ENCODE peak calls at places on chromosomes 1 and 21, in ten cellular contexts. U is Peyer's patch, X is testis, L is GM12892, E is H1, N is adrenal gland, T is sigmoid colon, H is endothelial cell of umbilical vein, Q is A549, R is heart left ventricle. C is an unnamed sample.

GRCh38 chr1:16076003-16076870 is 2.8 kb upstream of the FAM131C start:
- DNase-seq in U (no peak), X (no peak), L (no peak), E (no peak), N (peak), T (peak), H (peak), Q (peak), R (peak), C (peak)

GRCh38 chr1:16973215-16973614 is 7.2 kb downstream of the MFAP2 start:
- DNase-seq in U (no peak), X (no peak), L (no peak), E (no peak), N (no peak), T (no peak), H (no peak), Q (no peak), R (no peak), C (no peak)

GRCh38 chr21:32645261-32646182 is 33.3 kb upstream of the CFAP298 start:
- DNase-seq in U (no peak), X (peak), L (no peak), E (peak), N (no peak), T (no peak), H (no peak), Q (no peak), R (no peak), C (peak)

GRCh38 chr1:111424281-111424680 is 3.3 kb downstream of the OVGP1 start:
- DNase-seq in U (no peak), X (no peak), L (no peak), E (no peak), N (no peak), T (no peak), H (no peak), Q (no peak), R (no peak), C (no peak)

GRCh38 chr1:96236156-96236739 is 485.3 kb upstream of the PTBP2 start:
- DNase-seq in U (no peak), X (peak), L (no peak), E (no peak), N (peak), T (no peak), H (peak), Q (peak), R (no peak), C (peak)

GRCh38 chr1:94629259-94630181 is 88.0 kb upstream of the F3 start:
- DNase-seq in U (no peak), X (no peak), L (no peak), E (no peak), N (no peak), T (no peak), H (no peak), Q (no peak), R (no peak), C (no peak)

GRCh38 chr1:183209533-183210158 is 23.6 kb downstream of the LAMC2 start:
- DNase-seq in U (no peak), X (no peak), L (no peak), E (no peak), N (peak), T (no peak), H (no peak), Q (peak), R (no peak), C (peak)

GRCh38 chr1:201463071-201463552 is 5.9 kb downstream of the PHLDA3 start:
- DNase-seq in U (no peak), X (no peak), L (no peak), E (no peak), N (no peak), T (no peak), H (no peak), Q (no peak), R (no peak), C (no peak)

GRCh38 chr1:214475746-214476145 is 75.7 kb downstream of the PTPN14 start:
- DNase-seq in U (no peak), X (no peak), L (no peak), E (no peak), N (no peak), T (no peak), H (no peak), Q (no peak), R (no peak), C (no peak)

GRCh38 chr21:33031152-33031551 is 5.4 kb downstream of the OLIG2 start:
- DNase-seq in U (no peak), X (no peak), L (no peak), E (no peak), N (no peak), T (peak), H (no peak), Q (no peak), R (no peak), C (no peak)

GRCh38 chr1:233183226-233184020 is 112.1 kb downstream of the PCNX2 start:
- DNase-seq in U (no peak), X (no peak), L (no peak), E (no peak), N (no peak), T (no peak), H (no peak), Q (no peak), R (no peak), C (no peak)

GRCh38 chr1:119139393-119139792 is 1.1 kb downstream of the WARS2 start:
- DNase-seq in U (no peak), X (no peak), L (no peak), E (no peak), N (no peak), T (no peak), H (no peak), Q (no peak), R (no peak), C (peak)

GRCh38 chr1:22562584-22563551 is at the start of gene EPHA8:
- DNase-seq in U (no peak), X (no peak), L (no peak), E (no peak), N (no peak), T (no peak), H (no peak), Q (no peak), R (no peak), C (no peak)

GRCh38 chr21:39221282-39221996 is 38.2 kb upstream of the PSMG1 start:
- DNase-seq in U (no peak), X (no peak), L (no peak), E (no peak), N (no peak), T (no peak), H (no peak), Q (no peak), R (no peak), C (no peak)

GRCh38 chr1:60415696-60416095 is 342.1 kb upstream of the C1orf87 start:
- DNase-seq in U (no peak), X (no peak), L (no peak), E (no peak), N (no peak), T (no peak), H (peak), Q (no peak), R (no peak), C (no peak)

GRCh38 chr1:206004821-206005220 is 1.6 kb upstream of the RAB7B start:
- DNase-seq in U (no peak), X (no peak), L (no peak), E (no peak), N (no peak), T (no peak), H (no peak), Q (no peak), R (no peak), C (peak)

GRCh38 chr1:21650400-21650799 is 18.8 kb downstream of the RAP1GAP start:
- DNase-seq in U (no peak), X (no peak), L (no peak), E (no peak), N (peak), T (no peak), H (no peak), Q (no peak), R (no peak), C (no peak)

GRCh38 chr1:217228689-217229088 is 402.2 kb downstream of the GPATCH2 start:
- DNase-seq in U (no peak), X (no peak), L (no peak), E (no peak), N (no peak), T (no peak), H (no peak), Q (no peak), R (no peak), C (no peak)

GRCh38 chr1:28170036-28170596 is 6.4 kb downstream of the PTAFR start:
- DNase-seq in U (no peak), X (no peak), L (no peak), E (no peak), N (no peak), T (no peak), H (no peak), Q (no peak), R (no peak), C (no peak)

GRCh38 chr1:94235189-94236020 is 2.0 kb downstream of the ARHGAP29 start:
- DNase-seq in U (no peak), X (peak), L (no peak), E (no peak), N (no peak), T (no peak), H (no peak), Q (no peak), R (no peak), C (no peak)

GRCh38 chr21:32726742-32727477 is 903 bp downstream of the SYNJ1 start:
- DNase-seq in U (peak), X (no peak), L (no peak), E (no peak), N (peak), T (no peak), H (peak), Q (peak), R (peak), C (peak)

GRCh38 chr1:223631367-223631977 is 34.0 kb downstream of the CAPN8 start:
- DNase-seq in U (no peak), X (no peak), L (no peak), E (no peak), N (no peak), T (no peak), H (no peak), Q (peak), R (no peak), C (no peak)

GRCh38 chr1:220487297-220487820 is 40.6 kb upstream of the MARK1 start:
- DNase-seq in U (no peak), X (no peak), L (no peak), E (no peak), N (no peak), T (no peak), H (peak), Q (no peak), R (no peak), C (no peak)

GRCh38 chr1:6488602-6489382 is 2.7 kb downstream of the PLEKHG5 start:
- DNase-seq in U (no peak), X (no peak), L (no peak), E (no peak), N (no peak), T (no peak), H (no peak), Q (no peak), R (no peak), C (no peak)

GRCh38 chr1:246114369-246114768 is 392.7 kb downstream of the SMYD3 start:
- DNase-seq in U (no peak), X (no peak), L (no peak), E (no peak), N (no peak), T (no peak), H (no peak), Q (no peak), R (no peak), C (no peak)

GRCh38 chr1:32331549-32331948 is 4.5 kb downstream of the MARCKSL1 start:
- DNase-seq in U (no peak), X (no peak), L (no peak), E (no peak), N (no peak), T (no peak), H (no peak), Q (no peak), R (no peak), C (no peak)
- TF ChIP-seq POLR2A in U (no peak), X (no peak), L (peak), E (no peak), N (no peak), T (no peak), H (no peak), Q (no peak), R (no peak), C (no peak)

DNA sequence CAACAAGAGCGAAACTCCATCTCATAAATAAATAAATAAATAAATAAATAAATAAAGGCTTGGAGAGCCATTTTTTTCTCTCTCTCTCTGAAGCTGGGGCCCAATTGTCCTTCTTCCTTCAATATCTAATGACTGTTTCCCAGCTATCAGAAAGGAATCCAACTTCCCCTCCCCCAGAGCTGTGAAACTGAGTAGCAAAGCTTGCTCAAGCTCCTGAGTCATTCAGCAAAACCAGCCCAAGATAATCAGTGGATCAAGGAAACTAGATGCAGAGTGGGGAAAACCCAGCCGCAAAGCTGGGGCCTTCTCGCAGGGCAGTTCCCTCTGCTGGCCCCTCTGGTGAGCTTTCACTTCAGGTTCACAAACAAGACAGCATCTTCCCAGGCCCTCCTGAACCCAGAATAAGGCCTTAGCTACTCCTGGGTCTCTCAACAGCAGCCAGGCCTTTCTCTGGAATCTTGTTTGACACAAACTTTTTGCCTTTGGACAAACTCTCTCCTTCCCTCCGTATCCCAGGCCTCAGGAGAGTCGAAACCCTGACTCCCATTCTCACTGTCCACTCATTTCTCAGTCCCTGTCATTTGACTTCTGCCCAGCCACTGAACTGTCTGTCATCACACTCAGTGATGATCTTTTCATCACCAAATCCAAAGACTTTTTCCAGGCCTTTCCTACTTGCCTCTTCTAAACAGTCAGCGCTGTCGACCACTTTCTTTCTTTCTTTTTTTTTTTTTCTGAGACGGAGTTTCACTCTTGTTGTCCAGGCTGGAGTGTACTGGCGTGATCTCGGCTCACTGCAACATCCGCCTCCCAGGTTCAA is 18.0 kb upstream of the PTP4A2 start:
- DNase-seq in U (peak), X (peak), L (peak), E (no peak), N (peak), T (peak), H (peak), Q (peak), R (peak), C (peak)
- TF ChIP-seq POLR2A in U (peak), X (no peak), L (peak), E (no peak), N (peak), T (no peak), H (no peak), Q (no peak), R (no peak), C (peak)

GRCh38 chr1:8962812-8963669 is 17.4 kb downstream of the CA6 start:
- DNase-seq in U (peak), X (peak), L (peak), E (peak), N (peak), T (no peak), H (peak), Q (peak), R (no peak), C (peak)

GRCh38 chr1:8965121-8965820 is 19.6 kb downstream of the CA6 start:
- DNase-seq in U (no peak), X (no peak), L (no peak), E (no peak), N (peak), T (no peak), H (no peak), Q (no peak), R (no peak), C (no peak)

GRCh38 chr1:8963940-8964339 is 18.3 kb downstream of the CA6 start:
- DNase-seq in U (no peak), X (no peak), L (no peak), E (no peak), N (no peak), T (no peak), H (no peak), Q (no peak), R (no peak), C (no peak)

GRCh38 chr1:8969937-8970336 is 24.3 kb downstream of the CA6 start:
- DNase-seq in U (no peak), X (no peak), L (no peak), E (no peak), N (no peak), T (no peak), H (no peak), Q (no peak), R (no peak), C (no peak)

DNA sequence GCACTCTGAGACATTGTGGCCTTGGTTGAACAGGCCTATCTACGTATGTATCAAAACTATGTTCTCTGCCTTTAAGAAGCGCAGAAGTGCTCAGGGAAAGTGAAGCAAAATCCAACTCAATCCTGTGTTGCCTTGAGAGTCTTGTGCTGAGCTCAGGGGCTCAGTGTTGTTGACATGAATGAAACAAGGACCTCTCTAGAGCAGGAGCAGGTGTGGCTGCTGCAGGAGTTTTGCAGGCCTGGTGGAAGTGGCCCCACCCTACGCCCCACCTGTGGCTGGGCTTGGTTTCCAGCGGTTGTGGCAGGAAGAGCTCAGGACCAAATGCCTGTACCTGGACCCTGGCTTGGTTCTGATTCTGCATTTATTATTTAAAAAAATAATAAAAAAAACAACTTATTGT is 20.9 kb downstream of the CA6 start:
- DNase-seq in U (no peak), X (no peak), L (no peak), E (no peak), N (no peak), T (no peak), H (no peak), Q (no peak), R (no peak), C (no peak)
- TF ChIP-seq POLR2A in U (no peak), X (no peak), L (no peak), E (no peak), N (no peak), T (no peak), H (no peak), Q (no peak), R (no peak), C (no peak)

GRCh38 chr1:225652726-225653462 is at the start of gene ENAH:
- DNase-seq in U (peak), X (peak), L (peak), E (no peak), N (peak), T (peak), H (peak), Q (peak), R (peak), C (peak)

GRCh38 chr1:225654277-225654597 is 1.3 kb upstream of the ENAH start:
- DNase-seq in U (no peak), X (no peak), L (no peak), E (no peak), N (no peak), T (no peak), H (no peak), Q (peak), R (no peak), C (no peak)

GRCh38 chr1:225651872-225652725 is 824 bp downstream of the ENAH start:
- DNase-seq in U (no peak), X (peak), L (no peak), E (no peak), N (peak), T (no peak), H (no peak), Q (no peak), R (peak), C (no peak)

GRCh38 chr1:225654688-225655508 is 2.0 kb upstream of the ENAH start:
- DNase-seq in U (no peak), X (no peak), L (no peak), E (no peak), N (no peak), T (no peak), H (no peak), Q (no peak), R (no peak), C (no peak)

DNA sequence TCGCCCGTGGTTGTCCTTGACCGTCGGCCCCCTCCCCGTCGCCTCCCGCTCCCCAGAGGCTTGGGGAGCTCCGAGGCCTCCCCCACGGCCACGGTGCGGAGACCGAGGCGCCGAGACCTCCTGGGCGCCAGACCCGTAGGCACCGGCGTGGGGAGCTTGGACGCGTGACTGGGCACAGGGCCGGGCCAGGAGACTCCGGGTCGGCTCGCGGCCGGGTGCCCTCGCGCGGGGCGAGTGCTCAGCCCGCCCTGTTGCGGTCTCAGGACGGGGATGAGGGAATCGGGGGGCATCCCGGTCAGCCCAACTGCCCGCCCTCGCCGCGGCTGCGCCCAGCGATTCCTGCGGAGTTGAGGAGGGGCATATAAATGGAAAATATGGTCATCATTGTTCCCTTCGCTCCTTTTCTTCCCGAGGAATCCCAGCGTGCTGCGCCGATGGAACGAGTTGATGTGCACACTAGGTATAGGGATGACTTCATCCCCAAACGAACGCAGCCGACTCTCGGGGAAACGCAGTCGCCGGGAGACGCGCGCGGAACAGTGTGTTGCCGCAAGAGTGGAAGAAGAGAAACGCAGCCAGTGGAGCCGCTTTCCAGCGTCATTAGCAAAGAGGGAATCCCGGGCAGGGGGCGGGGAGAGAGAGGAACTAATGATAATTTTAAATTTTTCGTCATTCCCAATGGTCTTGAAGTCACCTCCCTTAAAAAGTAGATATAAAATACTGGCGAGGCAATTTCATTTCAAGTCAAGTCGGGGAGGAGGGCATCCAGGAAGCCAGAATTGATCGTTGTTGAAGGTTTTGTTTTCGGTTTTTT is 747 bp upstream of the ENAH start:
- DNase-seq in U (peak), X (peak), L (no peak), E (no peak), N (peak), T (peak), H (peak), Q (peak), R (peak), C (no peak)
- TF ChIP-seq POLR2A in U (no peak), X (no peak), L (no peak), E (peak), N (peak), T (peak), H (peak), Q (peak), R (no peak), C (no peak)